ENCODE peak calls at places on chromosome X, in six cellular contexts. One of them, this sample, is unnamed.

GRCh38 chrX:44503550-44503949 is 39.1 kb downstream of the FUNDC1 start:
- DNase-seq in coronary artery: no peak
- DNase-seq in GM12865: no peak
- DNase-seq in psoas muscle: no peak
- DNase-seq in cardiac muscle cell: no peak
- DNase-seq in lower lobe of right lung: no peak
- DNase-seq in this sample: no peak

GRCh38 chrX:17758382-17758781 is 21.1 kb downstream of the SCML1 start:
- DNase-seq in coronary artery: no peak
- DNase-seq in GM12865: no peak
- DNase-seq in psoas muscle: no peak
- DNase-seq in cardiac muscle cell: no peak
- DNase-seq in lower lobe of right lung: no peak
- DNase-seq in this sample: no peak

GRCh38 chrX:119228506-119229290 is 7.4 kb upstream of the PGRMC1 start:
- DNase-seq in coronary artery: no peak
- DNase-seq in GM12865: no peak
- DNase-seq in psoas muscle: no peak
- DNase-seq in cardiac muscle cell: no peak
- DNase-seq in lower lobe of right lung: no peak
- DNase-seq in this sample: no peak

GRCh38 chrX:41589634-41590270 is 99.0 kb upstream of the GPR34 start:
- DNase-seq in coronary artery: no peak
- DNase-seq in GM12865: no peak
- DNase-seq in psoas muscle: no peak
- DNase-seq in cardiac muscle cell: no peak
- DNase-seq in lower lobe of right lung: no peak
- DNase-seq in this sample: no peak

GRCh38 chrX:120653000-120653399 is 23.1 kb upstream of the C1GALT1C1 start:
- DNase-seq in coronary artery: no peak
- DNase-seq in GM12865: no peak
- DNase-seq in psoas muscle: no peak
- DNase-seq in cardiac muscle cell: no peak
- DNase-seq in lower lobe of right lung: no peak
- DNase-seq in this sample: no peak

GRCh38 chrX:40109288-40110008 is 11.7 kb upstream of the BCOR start:
- DNase-seq in coronary artery: no peak
- DNase-seq in GM12865: peak; percentile 69
- DNase-seq in psoas muscle: peak; percentile 75
- DNase-seq in cardiac muscle cell: peak; percentile 72
- DNase-seq in lower lobe of right lung: peak; percentile 73
- DNase-seq in this sample: no peak

GRCh38 chrX:135112096-135112729 is 8.1 kb downstream of the ETDB start:
- DNase-seq in coronary artery: no peak
- DNase-seq in GM12865: peak; percentile 46
- DNase-seq in psoas muscle: no peak
- DNase-seq in cardiac muscle cell: peak; percentile 28
- DNase-seq in lower lobe of right lung: no peak
- DNase-seq in this sample: no peak

GRCh38 chrX:13937370-13938052 is 92.2 kb downstream of the GEMIN8 start:
- DNase-seq in coronary artery: no peak
- DNase-seq in GM12865: no peak
- DNase-seq in psoas muscle: no peak
- DNase-seq in cardiac muscle cell: peak; percentile 69
- DNase-seq in lower lobe of right lung: no peak
- DNase-seq in this sample: peak; percentile 22

GRCh38 chrX:138877746-138878145 is 166.2 kb upstream of the FGF13 start:
- DNase-seq in coronary artery: no peak
- DNase-seq in GM12865: no peak
- DNase-seq in psoas muscle: no peak
- DNase-seq in cardiac muscle cell: no peak
- DNase-seq in lower lobe of right lung: no peak
- DNase-seq in this sample: no peak

GRCh38 chrX:64229145-64229544 is 1.3 kb downstream of the ASB12 start:
- DNase-seq in coronary artery: no peak
- DNase-seq in GM12865: no peak
- DNase-seq in psoas muscle: no peak
- DNase-seq in cardiac muscle cell: no peak
- DNase-seq in lower lobe of right lung: no peak
- DNase-seq in this sample: no peak
- TF ChIP-seq CTCF in coronary artery: no peak
- TF ChIP-seq CTCF in GM12865: no peak
- TF ChIP-seq CTCF in psoas muscle: peak; percentile 23
- TF ChIP-seq CTCF in cardiac muscle cell: no peak
- TF ChIP-seq CTCF in lower lobe of right lung: no peak
- TF ChIP-seq CTCF in this sample: no peak

GRCh38 chrX:51148848-51149247 is 183.8 kb upstream of the NUDT10 start:
- DNase-seq in coronary artery: no peak
- DNase-seq in GM12865: no peak
- DNase-seq in psoas muscle: no peak
- DNase-seq in cardiac muscle cell: peak; percentile 34
- DNase-seq in lower lobe of right lung: no peak
- DNase-seq in this sample: no peak

DNA sequence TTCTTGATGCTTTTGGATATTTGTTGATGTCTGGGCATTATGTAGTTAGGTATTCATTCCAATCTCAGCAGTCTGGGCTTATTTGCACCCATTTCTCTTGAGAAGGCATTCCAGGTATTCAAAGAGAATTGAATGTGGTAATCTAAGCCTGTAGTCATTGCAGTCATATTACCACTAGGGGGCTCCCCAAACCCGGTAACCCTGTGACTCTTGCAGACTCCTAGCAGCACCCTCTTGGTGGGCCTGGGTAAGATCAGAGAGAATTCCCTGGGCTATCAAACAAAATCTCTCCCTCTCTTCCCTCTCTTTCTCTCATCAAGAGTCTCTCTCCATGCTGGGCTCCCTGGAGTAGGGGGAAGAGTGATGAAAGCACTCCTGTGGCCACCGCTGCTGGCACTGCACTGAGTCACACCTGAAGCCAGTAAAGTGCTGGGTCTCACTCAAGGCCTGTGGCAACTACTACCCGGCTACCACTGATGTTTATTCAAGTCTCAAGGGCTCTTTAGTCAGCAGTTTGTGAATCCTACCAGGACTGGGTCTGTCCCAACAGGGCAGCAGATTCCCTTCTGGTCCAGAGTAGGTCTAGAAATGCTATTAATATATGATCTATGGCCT is 187.7 kb upstream of the NUDT10 start:
- DNase-seq in coronary artery: no peak
- DNase-seq in GM12865: peak; percentile 43
- DNase-seq in psoas muscle: no peak
- DNase-seq in cardiac muscle cell: peak; percentile 71
- DNase-seq in lower lobe of right lung: no peak
- DNase-seq in this sample: peak; percentile 34
- TF ChIP-seq CTCF in coronary artery: peak; percentile 33
- TF ChIP-seq CTCF in GM12865: peak; percentile 60
- TF ChIP-seq CTCF in psoas muscle: peak; percentile 40
- TF ChIP-seq CTCF in cardiac muscle cell: peak; percentile 61
- TF ChIP-seq CTCF in lower lobe of right lung: peak; percentile 56
- TF ChIP-seq CTCF in this sample: peak; percentile 80

DNA sequence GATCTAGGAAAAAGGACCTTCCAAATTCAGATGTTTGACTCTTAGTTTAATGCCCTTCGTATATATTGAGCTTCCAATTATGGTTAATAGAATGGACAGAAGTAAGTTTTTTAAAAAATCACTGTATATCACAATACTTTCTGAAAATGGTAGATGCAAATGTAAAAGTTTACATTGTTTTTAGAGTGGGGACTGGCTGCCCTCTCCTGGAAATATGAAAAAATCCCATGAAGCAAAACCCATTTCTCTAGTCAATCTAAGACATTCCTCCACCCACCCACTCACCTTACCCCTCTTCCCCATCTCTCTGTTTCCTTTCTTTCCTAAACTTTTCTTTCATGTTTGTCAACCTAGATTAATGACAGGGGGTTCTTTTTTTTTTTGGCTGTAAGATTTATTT is 134.5 kb downstream of the ARHGAP6 start:
- DNase-seq in coronary artery: no peak
- DNase-seq in GM12865: no peak
- DNase-seq in psoas muscle: no peak
- DNase-seq in cardiac muscle cell: no peak
- DNase-seq in lower lobe of right lung: no peak
- DNase-seq in this sample: no peak
- TF ChIP-seq CTCF in coronary artery: no peak
- TF ChIP-seq CTCF in GM12865: peak; percentile 8
- TF ChIP-seq CTCF in psoas muscle: peak; percentile 24
- TF ChIP-seq CTCF in cardiac muscle cell: peak; percentile 35
- TF ChIP-seq CTCF in lower lobe of right lung: no peak
- TF ChIP-seq CTCF in this sample: peak; percentile 35

DNA sequence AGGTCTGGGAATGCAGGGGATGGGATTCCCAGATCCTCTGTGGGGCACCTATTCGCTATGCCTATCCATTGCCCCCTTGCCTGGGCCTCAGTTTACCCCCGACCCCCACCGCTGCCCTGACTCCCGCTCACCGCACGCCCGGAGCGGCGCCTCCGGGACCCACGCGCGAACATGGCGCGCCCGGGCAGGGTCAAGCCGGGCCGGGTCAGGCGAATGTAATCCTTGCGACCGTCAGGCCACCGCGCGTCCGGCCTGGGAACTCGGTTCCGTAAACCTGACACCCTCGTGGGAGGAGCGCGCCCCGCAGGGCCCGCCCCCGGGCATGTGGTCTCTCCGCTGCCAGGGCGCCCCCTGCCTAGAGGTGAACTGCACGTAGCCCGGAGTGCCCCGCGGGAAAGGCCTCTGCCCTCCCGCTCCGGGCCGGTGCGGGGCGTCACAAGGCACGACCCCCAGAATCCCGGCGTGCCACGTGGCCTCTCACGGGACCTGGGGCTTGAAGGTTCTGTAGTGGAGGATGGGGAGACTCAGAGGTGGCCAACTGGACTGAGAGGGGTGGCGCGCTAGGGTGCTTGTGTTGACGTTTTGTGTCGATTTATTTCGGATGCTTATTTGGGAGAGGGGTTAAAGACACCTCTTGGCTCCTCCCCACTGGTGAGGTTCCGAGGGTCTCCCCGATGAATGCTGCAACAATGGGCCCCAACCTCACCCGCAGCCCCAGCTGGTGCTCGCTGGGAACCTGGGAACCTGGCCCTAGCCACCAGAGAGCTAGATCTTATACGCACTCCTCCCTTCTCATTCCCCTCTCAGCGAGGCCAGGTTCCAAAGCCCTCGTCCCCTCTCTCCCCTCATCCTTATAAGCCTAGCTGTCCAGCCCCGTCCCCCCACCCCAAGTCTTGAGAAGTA is at the start of gene PRICKLE3:
- DNase-seq in coronary artery: peak; percentile 88
- DNase-seq in GM12865: peak; percentile 87
- DNase-seq in psoas muscle: peak; percentile 86
- DNase-seq in cardiac muscle cell: peak; percentile 85
- DNase-seq in lower lobe of right lung: peak; percentile 92
- DNase-seq in this sample: peak; percentile 84
- TF ChIP-seq CTCF in coronary artery: no peak
- TF ChIP-seq CTCF in GM12865: peak; percentile 42
- TF ChIP-seq CTCF in psoas muscle: peak; percentile 33
- TF ChIP-seq CTCF in cardiac muscle cell: peak; percentile 42
- TF ChIP-seq CTCF in lower lobe of right lung: peak; percentile 50
- TF ChIP-seq CTCF in this sample: peak; percentile 58

GRCh38 chrX:63658920-63659319 is 126.1 kb downstream of the ARHGEF9 start:
- DNase-seq in coronary artery: no peak
- DNase-seq in GM12865: no peak
- DNase-seq in psoas muscle: no peak
- DNase-seq in cardiac muscle cell: peak; percentile 29
- DNase-seq in lower lobe of right lung: no peak
- DNase-seq in this sample: no peak

GRCh38 chrX:63652086-63652775 is 132.8 kb downstream of the ARHGEF9 start:
- DNase-seq in coronary artery: no peak
- DNase-seq in GM12865: no peak
- DNase-seq in psoas muscle: no peak
- DNase-seq in cardiac muscle cell: no peak
- DNase-seq in lower lobe of right lung: no peak
- DNase-seq in this sample: no peak

GRCh38 chrX:63656871-63657580 is 128.0 kb downstream of the ARHGEF9 start:
- DNase-seq in coronary artery: no peak
- DNase-seq in GM12865: no peak
- DNase-seq in psoas muscle: no peak
- DNase-seq in cardiac muscle cell: no peak
- DNase-seq in lower lobe of right lung: no peak
- DNase-seq in this sample: no peak

GRCh38 chrX:63661676-63662075 is 123.3 kb downstream of the ARHGEF9 start:
- DNase-seq in coronary artery: no peak
- DNase-seq in GM12865: no peak
- DNase-seq in psoas muscle: no peak
- DNase-seq in cardiac muscle cell: no peak
- DNase-seq in lower lobe of right lung: no peak
- DNase-seq in this sample: no peak

DNA sequence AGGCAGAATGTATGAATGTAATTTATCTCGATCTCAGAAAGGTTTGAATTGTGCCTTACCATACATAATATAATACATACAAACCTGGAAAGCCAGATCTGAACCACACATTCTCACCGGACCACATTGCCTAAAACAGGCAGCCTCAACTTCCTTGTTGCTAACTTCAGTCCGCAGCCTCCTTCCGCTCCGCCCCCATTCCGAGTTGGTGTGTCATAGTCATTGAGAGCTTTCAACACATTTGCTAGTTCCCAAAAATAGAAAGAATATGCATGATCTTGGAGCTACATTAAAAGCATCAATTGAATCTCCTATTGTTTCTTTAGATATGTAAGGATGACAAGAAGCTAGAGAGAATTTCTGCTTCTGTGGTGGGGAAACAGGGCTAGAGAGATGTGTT is 127.2 kb downstream of the ARHGEF9 start:
- DNase-seq in coronary artery: peak; percentile 79
- DNase-seq in GM12865: no peak
- DNase-seq in psoas muscle: peak; percentile 24
- DNase-seq in cardiac muscle cell: peak; percentile 7
- DNase-seq in lower lobe of right lung: peak; percentile 73
- DNase-seq in this sample: no peak
- TF ChIP-seq CTCF in coronary artery: no peak
- TF ChIP-seq CTCF in GM12865: no peak
- TF ChIP-seq CTCF in psoas muscle: no peak
- TF ChIP-seq CTCF in cardiac muscle cell: no peak
- TF ChIP-seq CTCF in lower lobe of right lung: no peak
- TF ChIP-seq CTCF in this sample: no peak

GRCh38 chrX:153870791-153871360 is 15.1 kb downstream of the L1CAM start:
- DNase-seq in coronary artery: no peak
- DNase-seq in GM12865: no peak
- DNase-seq in psoas muscle: no peak
- DNase-seq in cardiac muscle cell: no peak
- DNase-seq in lower lobe of right lung: no peak
- DNase-seq in this sample: peak; percentile 39
- TF ChIP-seq CTCF in coronary artery: no peak
- TF ChIP-seq CTCF in GM12865: no peak
- TF ChIP-seq CTCF in psoas muscle: no peak
- TF ChIP-seq CTCF in cardiac muscle cell: no peak
- TF ChIP-seq CTCF in lower lobe of right lung: no peak
- TF ChIP-seq CTCF in this sample: no peak